ENCODE peak calls at places on chromosome 5, in four cellular contexts. P, D, W and H are unnamed samples.
A peak's percentile ranks its signal among the peaks of the same experiment; 100 is the strongest.

GRCh38 chr5:136174021-136174659 is 18.8 kb downstream of the SMIM32 start:
- DNase-seq in D (no peak), W (peak; percentile 67), P (peak; percentile 12), H (no peak)

GRCh38 chr5:35924122-35924949 is 14.1 kb downstream of the CAPSL start:
- DNase-seq in W (no peak), P (no peak), D (no peak), H (no peak)

GRCh38 chr5:116573617-116574431 is 799 bp downstream of the SEMA6A start:
- DNase-seq in P (no peak), W (no peak), D (no peak), H (no peak)

GRCh38 chr5:158648631-158649030 is 451.1 kb downstream of the EBF1 start:
- DNase-seq in D (no peak), W (no peak), P (no peak), H (no peak)

GRCh38 chr5:132526290-132526973 is 16.9 kb downstream of the IL5 start:
- DNase-seq in W (peak; percentile 66), P (peak; percentile 53), D (peak; percentile 21), H (peak; percentile 23)

GRCh38 chr5:89098199-89098756 is 215.3 kb upstream of the MEF2C start:
- DNase-seq in P (no peak), D (no peak), W (no peak), H (no peak)

GRCh38 chr5:119255571-119256356 is 100.1 kb upstream of the TNFAIP8 start:
- DNase-seq in P (no peak), W (peak; percentile 74), D (peak; percentile 74), H (peak; percentile 36)

GRCh38 chr5:4942831-4943178 is 197.3 kb upstream of the ADAMTS16 start:
- DNase-seq in D (peak; percentile 9), P (no peak), W (no peak), H (no peak)

GRCh38 chr5:17374973-17375844 is 122.8 kb upstream of the TAF11L2 start:
- DNase-seq in W (peak; percentile 21), D (peak; percentile 47), P (no peak), H (peak; percentile 44)

GRCh38 chr5:53411388-53411787 is 69.0 kb upstream of the FST start:
- DNase-seq in D (no peak), W (no peak), P (no peak), H (no peak)

GRCh38 chr5:78997090-78997489 is 12.0 kb upstream of the ARSB start:
- DNase-seq in D (no peak), P (no peak), W (no peak), H (no peak)

GRCh38 chr5:57841671-57842375 is 359.2 kb upstream of the ACTBL2 start:
- DNase-seq in W (no peak), D (peak; percentile 60), P (no peak), H (peak; percentile 81)

GRCh38 chr5:120306331-120306730 is 157.8 kb upstream of the PRR16 start:
- DNase-seq in W (no peak), D (no peak), P (no peak), H (no peak)

GRCh38 chr5:112691758-112692157 is 45.9 kb upstream of the APC start:
- DNase-seq in D (peak; percentile 3), W (peak; percentile 65), P (peak; percentile 19), H (no peak)

DNA sequence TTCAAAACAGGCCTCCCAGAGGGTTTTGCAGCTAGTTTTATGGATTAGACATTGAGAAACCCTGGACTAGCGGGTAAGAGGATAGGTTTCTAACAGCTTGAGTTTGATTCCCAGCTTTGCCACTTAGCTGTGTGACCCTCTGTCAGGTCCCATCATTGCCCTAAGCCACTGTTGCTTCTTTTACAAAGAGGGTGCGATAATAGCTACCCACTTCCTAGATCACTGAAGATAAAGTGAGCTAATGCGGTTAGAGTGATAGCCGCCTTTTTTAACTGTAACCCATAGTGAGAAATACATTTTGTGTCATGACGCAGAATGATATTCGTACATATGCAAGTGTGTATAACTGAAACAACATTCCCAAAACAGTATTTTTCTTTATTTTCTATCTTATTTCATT is 40.3 kb downstream of the CSF1R start:
- DNase-seq in D (no peak), P (no peak), W (no peak), H (no peak)
- H3K4me1 ChIP-seq in D (no peaks in the 10 kb centered on the region), P (no peaks in the 10 kb centered on the region), W (no peaks in the 10 kb centered on the region), H (peaks cover 2% of the 10 kb centered on the region)

GRCh38 chr5:958701-959571 is 49.7 kb upstream of the NKD2 start:
- DNase-seq in D (no peak), P (no peak), W (peak; percentile 75), H (no peak)

GRCh38 chr5:956178-956761 is 52.3 kb upstream of the NKD2 start:
- DNase-seq in W (no peak), D (no peak), P (no peak), H (no peak)

GRCh38 chr5:959581-960531 is 48.7 kb upstream of the NKD2 start:
- DNase-seq in D (no peak), P (no peak), W (no peak), H (no peak)

GRCh38 chr5:957730-958485 is 50.7 kb upstream of the NKD2 start:
- DNase-seq in W (no peak), P (no peak), D (no peak), H (no peak)

DNA sequence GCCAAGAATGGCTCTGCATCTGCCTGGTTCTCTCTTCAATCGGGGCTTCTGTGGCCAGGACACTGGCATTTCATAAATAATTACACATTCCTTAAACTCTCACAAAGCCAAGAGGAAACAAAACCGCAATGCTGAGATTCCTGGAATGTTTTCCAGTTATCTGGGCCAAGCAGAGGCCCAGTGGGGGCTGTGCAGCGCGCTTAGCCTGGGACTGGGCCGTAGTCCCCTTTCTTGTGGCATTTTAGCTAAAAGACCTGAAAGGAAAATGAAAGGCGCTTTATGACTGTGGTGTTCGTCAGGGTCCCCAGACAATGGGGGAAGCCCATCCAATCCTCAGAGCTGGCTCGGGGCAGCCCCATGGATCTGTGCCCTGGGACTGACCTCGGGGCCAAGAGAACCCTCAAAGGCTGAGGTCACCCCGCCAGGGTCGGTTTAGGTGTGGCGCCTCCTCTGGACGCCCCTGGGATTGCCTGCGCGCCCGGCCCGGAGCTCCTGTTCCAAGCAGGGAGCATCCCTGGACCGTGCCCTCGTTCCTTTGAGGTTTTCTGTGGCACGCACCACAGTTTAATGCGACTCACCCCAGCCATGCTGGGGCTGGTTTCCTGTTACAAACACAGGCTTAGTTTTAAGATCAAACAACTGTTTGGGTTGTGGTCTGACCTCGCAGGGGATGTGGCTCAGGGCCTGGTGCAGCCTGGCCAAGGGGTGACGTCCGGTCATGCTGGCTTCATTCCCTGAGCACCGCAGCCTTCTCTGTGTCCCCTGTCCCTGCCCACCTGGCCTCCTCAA is 51.5 kb upstream of the NKD2 start:
- DNase-seq in P (no peak), W (peak; percentile 77), D (no peak), H (no peak)
- H3K4me3 ChIP-seq in P (no peak overlapping the region), W (no peak overlapping the region), D (no peak overlapping the region), H (no peak overlapping the region)

DNA sequence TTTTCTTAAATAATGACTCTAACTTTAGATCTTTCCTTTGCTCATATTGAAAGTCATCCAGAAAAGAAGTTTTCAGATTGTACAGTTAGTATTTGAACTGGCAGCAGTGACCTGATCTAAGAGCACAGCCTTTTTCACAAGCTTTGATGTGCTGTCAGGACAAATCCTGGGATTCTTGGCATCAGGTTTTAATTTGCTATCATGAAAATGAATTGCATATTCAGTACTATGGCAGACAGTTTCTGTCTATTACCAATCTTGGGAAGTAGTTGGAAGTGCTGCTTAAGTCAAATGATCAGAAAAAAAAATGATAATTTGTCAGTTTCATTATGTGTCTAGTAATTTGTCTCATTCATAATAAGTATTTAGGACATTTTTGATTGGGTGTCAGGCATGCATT is 925.6 kb upstream of the ARRDC3 start:
- DNase-seq in P (no peak), W (no peak), D (no peak), H (no peak)
- TF ChIP-seq SUZ12 in P (no peak), W (no peak), D (no peak), H (no peak)

DNA sequence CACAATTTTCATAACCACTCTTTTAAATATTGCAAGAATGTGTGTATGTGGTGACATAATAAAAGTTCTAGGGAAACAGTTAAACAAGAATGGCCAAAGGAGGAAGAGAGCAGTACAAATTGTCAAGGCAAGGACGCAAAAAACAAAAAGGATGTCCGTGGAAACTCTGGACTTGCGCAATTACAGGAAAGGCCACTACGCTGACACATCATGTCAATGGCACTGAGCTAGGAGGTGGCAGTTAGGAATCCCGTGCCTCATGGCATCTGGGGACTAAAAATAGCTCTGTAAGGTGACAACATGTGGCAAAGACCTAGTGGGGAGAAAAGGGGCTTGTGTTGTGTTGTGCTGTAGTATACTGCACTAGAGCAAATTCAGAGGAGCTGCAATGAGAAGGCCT is 123.9 kb upstream of the STC2 start:
- DNase-seq in P (no peak), W (peak; percentile 49), D (no peak), H (no peak)
- H3K4me1 ChIP-seq in P (no peaks in the 10 kb centered on the region), W (no peaks in the 10 kb centered on the region), D (no peaks in the 10 kb centered on the region), H (no peaks in the 10 kb centered on the region)

DNA sequence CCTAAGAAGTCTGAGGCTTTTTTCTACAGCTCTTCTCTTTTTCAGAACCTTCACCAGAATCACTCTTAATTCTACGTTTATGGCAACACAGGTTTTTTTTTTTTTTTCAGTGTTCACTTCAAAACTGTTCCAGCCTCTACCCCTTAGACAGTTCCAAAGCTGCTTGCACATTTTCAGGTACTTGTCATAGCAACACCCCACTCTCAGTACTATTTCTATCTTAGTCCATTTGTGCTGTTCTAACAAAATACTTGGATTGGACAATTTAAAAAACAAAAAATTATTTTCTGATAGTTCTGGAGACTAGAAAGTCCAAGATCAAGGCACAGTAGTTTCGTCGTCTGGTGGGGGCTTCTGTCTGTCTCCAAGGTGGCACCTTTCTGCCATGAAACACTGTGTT is 340.9 kb upstream of the RPS23 start:
- DNase-seq in P (no peak), D (no peak), W (no peak), H (no peak)
- H3K4me3 ChIP-seq in P (no peak overlapping the region), D (no peak overlapping the region), W (no peak overlapping the region), H (no peak overlapping the region)

GRCh38 chr5:135126688-135127603 is 92.9 kb upstream of the PITX1 start:
- DNase-seq in D (no peak), P (no peak), W (no peak), H (no peak)
- TF ChIP-seq SUZ12 in D (no peak), P (no peak), W (no peak), H (no peak)

DNA sequence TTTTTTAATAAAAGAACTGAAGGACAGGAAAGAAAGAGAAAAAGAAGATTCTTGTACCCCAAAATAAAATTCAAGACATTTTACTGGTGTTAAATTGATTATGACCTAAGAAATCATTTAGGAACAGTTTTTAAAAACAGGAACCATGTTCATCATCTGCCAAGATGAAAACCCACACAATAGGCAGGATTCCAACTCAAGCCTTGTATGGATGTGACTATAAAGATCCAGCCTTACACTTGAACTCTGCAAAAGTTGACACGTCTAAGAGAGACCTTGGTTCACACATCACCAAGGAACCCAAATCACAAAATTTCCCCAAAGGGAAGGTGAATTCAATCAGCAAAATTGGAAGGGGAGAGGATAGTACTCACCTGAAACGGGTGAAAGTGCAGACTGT is 82.6 kb downstream of the SMIM23 start:
- DNase-seq in W (no peak), D (no peak), P (no peak), H (no peak)
- H3K4me1 ChIP-seq in W (no peaks in the 10 kb centered on the region), D (no peaks in the 10 kb centered on the region), P (no peaks in the 10 kb centered on the region), H (no peaks in the 10 kb centered on the region)

GRCh38 chr5:95083606-95084005 is 201.3 kb downstream of the MCTP1 start:
- DNase-seq in D (no peak), W (no peak), P (no peak), H (no peak)
- H3K4me3 ChIP-seq in D (no peak overlapping the region), W (no peak overlapping the region), P (no peak overlapping the region), H (no peak overlapping the region)

DNA sequence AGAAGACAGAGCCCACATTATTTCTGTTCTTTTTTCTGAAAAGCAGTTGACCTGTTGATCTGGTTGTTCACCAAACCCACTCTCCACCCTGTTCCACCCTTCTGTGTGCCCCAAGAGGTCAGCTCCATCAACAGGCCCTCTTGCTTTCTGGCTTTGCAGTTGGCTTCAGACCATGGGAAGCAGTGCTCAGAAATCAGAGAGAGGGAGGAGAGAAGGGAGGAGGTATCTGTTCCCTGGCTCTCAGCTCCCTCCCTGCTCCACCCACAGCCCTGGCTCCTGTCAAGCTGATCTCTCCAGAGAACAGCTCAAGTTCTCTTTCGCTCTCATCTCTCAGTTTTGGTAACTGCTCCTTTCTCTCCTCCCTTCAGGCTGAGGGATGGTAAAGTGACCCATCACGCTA is 144.2 kb upstream of the RAI14 start:
- DNase-seq in P (no peak), D (no peak), W (no peak), H (no peak)
- TF ChIP-seq SUZ12 in P (no peak), D (no peak), W (no peak), H (no peak)